ENCODE peak calls at places on chromosomes 13 and 19, in nine cellular contexts. H is IMR-90, E is uterus, K is neural progenitor cell, U is heart right ventricle, V is upper lobe of right lung, S is esophagus squamous epithelium, D is prostate gland, L is psoas muscle. C is an unnamed sample. For H3K4me1, the result is how much of the 10 kb centered on the place peaks cover.

GRCh38 chr19:50510700-50511068 is 307 bp downstream of the JOSD2 start:
- DNase-seq in H (no peak), E (no peak), K (no peak), U (no peak), V (no peak), S (no peak), D (no peak), L (no peak), C (no peak)

GRCh38 chr19:6357174-6357573 is 4.2 kb upstream of the CLPP start:
- DNase-seq in H (no peak), E (no peak), K (no peak), U (no peak), V (no peak), S (no peak), D (no peak), L (no peak), C (no peak)

GRCh38 chr19:44430956-44431355 is 17.3 kb downstream of the ZNF229 start:
- DNase-seq in H (peak), E (no peak), K (no peak), U (no peak), V (no peak), S (no peak), D (no peak), L (no peak), C (no peak)

GRCh38 chr19:13699786-13700185 is 64.5 kb upstream of the MRI1 start:
- DNase-seq in H (no peak), E (no peak), K (no peak), U (no peak), V (no peak), S (no peak), D (no peak), L (no peak), C (no peak)

GRCh38 chr19:45601524-45602522 is at the start of gene GPR4:
- DNase-seq in H (no peak), E (no peak), K (peak), U (peak), V (no peak), S (no peak), D (no peak), L (no peak), C (no peak)

GRCh38 chr19:56253737-56254136 is 18.8 kb upstream of the EDDM13 start:
- DNase-seq in H (peak), E (no peak), K (peak), U (no peak), V (no peak), S (no peak), D (peak), L (no peak), C (no peak)

GRCh38 chr13:73090116-73090811 is 31.5 kb downstream of the KLF5 start:
- DNase-seq in H (peak), E (no peak), K (no peak), U (no peak), V (no peak), S (no peak), D (peak), L (no peak), C (peak)

GRCh38 chr13:40682449-40683240 is 16.2 kb upstream of the FOXO1 start:
- DNase-seq in H (peak), E (no peak), K (peak), U (no peak), V (no peak), S (no peak), D (no peak), L (no peak), C (no peak)

GRCh38 chr19:23706657-23707056 is 19.6 kb upstream of the ZNF675 start:
- DNase-seq in H (no peak), E (no peak), K (no peak), U (no peak), V (no peak), S (no peak), D (no peak), L (no peak), C (no peak)

GRCh38 chr19:37778613-37779138 is 710 bp downstream of the ZNF573 start:
- DNase-seq in H (peak), E (no peak), K (peak), U (no peak), V (no peak), S (no peak), D (no peak), L (no peak), C (no peak)

GRCh38 chr13:37383856-37384255 is 214.7 kb downstream of the POSTN start:
- DNase-seq in H (no peak), E (no peak), K (no peak), U (no peak), V (no peak), S (no peak), D (no peak), L (no peak), C (no peak)

GRCh38 chr19:7191946-7192691 is 102.1 kb downstream of the INSR start:
- DNase-seq in H (no peak), E (no peak), K (no peak), U (no peak), V (no peak), S (no peak), D (no peak), L (no peak), C (no peak)

GRCh38 chr13:95355491-95355890 is 54.2 kb upstream of the ABCC4 start:
- DNase-seq in H (peak), E (no peak), K (no peak), U (no peak), V (no peak), S (no peak), D (no peak), L (no peak), C (no peak)

GRCh38 chr13:97528518-97528917 is 94.5 kb downstream of the RAP2A start:
- DNase-seq in H (no peak), E (no peak), K (no peak), U (no peak), V (no peak), S (no peak), D (no peak), L (no peak), C (no peak)

DNA sequence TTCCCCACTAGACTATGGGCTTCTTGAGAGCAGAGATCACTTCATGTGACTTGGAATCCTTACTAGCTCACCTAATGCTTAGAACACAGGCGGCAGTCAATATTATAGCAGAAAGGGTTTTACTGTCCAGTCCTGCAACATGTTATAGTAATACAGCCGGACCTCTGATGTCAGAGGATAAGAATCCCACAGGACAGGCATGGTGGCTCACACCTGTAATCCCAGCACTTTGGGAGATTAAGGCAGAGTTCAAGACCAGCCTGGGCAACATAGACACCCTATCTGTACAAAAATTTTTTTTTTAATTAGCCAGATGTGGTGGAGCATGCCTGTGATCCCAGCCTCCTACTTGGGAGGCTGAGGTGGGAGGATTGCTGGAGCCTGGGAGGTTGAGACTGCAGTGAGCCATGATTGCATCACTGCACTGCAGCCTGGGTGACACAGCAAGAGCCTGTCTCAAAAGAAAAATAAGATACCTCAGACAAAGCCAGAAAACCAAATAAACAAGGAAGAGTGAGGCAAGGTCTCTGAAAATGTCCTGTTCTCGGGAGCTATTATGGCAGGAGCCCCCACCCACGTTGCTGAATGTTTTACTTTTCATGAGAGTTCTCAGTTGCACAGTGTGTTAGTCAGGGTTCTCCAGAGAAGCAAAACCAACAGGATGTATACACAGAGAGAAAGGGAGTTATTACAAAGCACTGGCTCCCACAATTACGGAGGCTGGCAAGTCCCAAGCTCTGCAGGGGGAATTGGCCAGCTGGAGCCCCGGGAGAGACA is 100.8 kb downstream of the UBL3 start:
- DNase-seq in H (peak), E (no peak), K (no peak), U (no peak), V (no peak), S (no peak), D (no peak), L (no peak), C (no peak)
- H3K4me1 ChIP-seq in H (under half), E (under half), K (under half), U (under half), V (under half), S (under half), D (under half), L (under half), C (under half)

DNA sequence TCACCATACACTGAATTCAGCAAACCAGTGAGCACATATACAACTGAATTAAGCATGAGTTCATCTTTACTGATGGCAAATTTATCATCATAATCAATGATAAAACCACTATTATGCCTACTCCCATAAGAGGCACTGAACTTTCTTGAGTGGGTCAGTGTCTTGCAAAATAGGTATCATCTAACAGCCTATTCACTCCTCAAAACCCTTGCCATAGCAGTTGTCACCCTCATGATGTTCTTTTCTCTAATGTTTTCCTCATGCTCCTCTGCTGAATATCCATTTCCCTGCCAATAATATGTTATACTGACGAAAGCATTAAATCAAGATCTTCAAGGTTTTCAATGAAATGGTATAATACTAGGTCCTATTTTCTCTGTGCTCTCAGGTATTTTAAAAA is 5.6 kb downstream of the ARGLU1 start:
- DNase-seq in H (no peak), E (no peak), K (no peak), U (no peak), V (no peak), S (no peak), D (no peak), L (no peak), C (no peak)
- H3K4me1 ChIP-seq in H (under half), E (under half), K (half or more), U (half or more), V (under half), S (under half), D (under half), L (half or more), C (under half)

GRCh38 chr13:59843040-59843439 is 320.7 kb downstream of the DIAPH3 start:
- DNase-seq in H (no peak), E (no peak), K (no peak), U (no peak), V (no peak), S (no peak), D (no peak), L (no peak), C (no peak)
- H3K4me1 ChIP-seq in H (under half), E (under half), K (under half), U (under half), V (under half), S (under half), D (under half), L (under half), C (under half)

GRCh38 chr13:45331981-45332830 is 8.8 kb downstream of the TPT1 start:
- DNase-seq in H (peak), E (no peak), K (no peak), U (no peak), V (no peak), S (no peak), D (no peak), L (no peak), C (no peak)
- H3K4me1 ChIP-seq in H (under half), E (under half), K (under half), U (half or more), V (half or more), S (under half), D (under half), L (half or more), C (under half)

GRCh38 chr13:111187879-111188643 is 73.0 kb downstream of the ARHGEF7 start:
- DNase-seq in H (peak), E (no peak), K (no peak), U (no peak), V (no peak), S (no peak), D (no peak), L (no peak), C (no peak)

GRCh38 chr13:111183087-111183645 is 68.1 kb downstream of the ARHGEF7 start:
- DNase-seq in H (no peak), E (no peak), K (no peak), U (no peak), V (no peak), S (no peak), D (no peak), L (no peak), C (no peak)

GRCh38 chr13:111183959-111184684 is 69.0 kb downstream of the ARHGEF7 start:
- DNase-seq in H (no peak), E (no peak), K (no peak), U (no peak), V (no peak), S (no peak), D (no peak), L (no peak), C (no peak)

GRCh38 chr13:111184685-111185401 is 69.7 kb downstream of the ARHGEF7 start:
- DNase-seq in H (no peak), E (no peak), K (no peak), U (no peak), V (no peak), S (no peak), D (no peak), L (no peak), C (no peak)

GRCh38 chr13:111186305-111186930 is 71.3 kb downstream of the ARHGEF7 start:
- DNase-seq in H (no peak), E (no peak), K (no peak), U (no peak), V (no peak), S (no peak), D (no peak), L (no peak), C (no peak)
- H3K4me1 ChIP-seq in H (under half), E (under half), K (under half), U (half or more), V (under half), S (under half), D (under half), L (half or more), C (under half)

GRCh38 chr13:101511766-101512165 is 59.3 kb downstream of the ITGBL1 start:
- DNase-seq in H (no peak), E (no peak), K (no peak), U (no peak), V (no peak), S (no peak), D (no peak), L (no peak), C (no peak)
- H3K4me1 ChIP-seq in H (under half), E (under half), K (under half), U (under half), V (under half), S (under half), D (under half), L (under half), C (under half)

DNA sequence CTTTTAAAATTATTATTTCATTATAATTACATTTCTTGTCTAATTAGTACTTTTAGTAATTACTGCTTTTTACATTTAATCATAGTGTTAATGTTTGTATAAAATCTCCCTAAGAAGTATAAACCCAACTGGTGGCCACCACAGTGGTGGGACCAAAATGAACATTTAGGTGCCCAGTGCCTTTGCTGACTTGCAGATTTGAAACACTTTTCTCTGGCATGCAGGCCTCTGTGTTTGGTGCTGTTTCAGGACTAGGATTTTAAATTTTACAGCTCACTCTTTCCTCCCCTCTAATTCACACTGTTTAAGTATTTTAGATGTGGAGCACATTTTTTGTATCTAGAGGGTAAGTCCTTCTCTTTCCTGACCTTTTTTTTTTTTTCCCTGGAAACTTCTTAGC is 17.5 kb downstream of the UBAC2 start:
- DNase-seq in H (no peak), E (no peak), K (no peak), U (no peak), V (no peak), S (no peak), D (no peak), L (no peak), C (no peak)
- H3K4me1 ChIP-seq in H (under half), E (under half), K (under half), U (under half), V (under half), S (under half), D (under half), L (half or more), C (under half)

GRCh38 chr19:17077447-17078028 is 2.0 kb downstream of the MYO9B start:
- DNase-seq in H (no peak), E (no peak), K (no peak), U (no peak), V (no peak), S (no peak), D (no peak), L (no peak), C (no peak)
- H3K4me1 ChIP-seq in H (under half), E (under half), K (under half), U (half or more), V (half or more), S (under half), D (under half), L (under half), C (under half)